ENCODE peak calls at places on chromosomes 5 and 9, in six cellular contexts. C is CD8-positive, alpha-beta memory T cell; O is ovary; F is kidney; K is upper lobe of right lung; N is heart right ventricle. S is an unnamed sample.

GRCh38 chr5:159786901-159787691 is 129.2 kb upstream of the ADRA1B start:
- DNase-seq in C (no peak), O (no peak), F (peak; percentile 91), K (peak; percentile 67), N (peak; percentile 49), S (peak; percentile 92)

GRCh38 chr5:44183753-44184152 is 205.5 kb downstream of the FGF10 start:
- DNase-seq in C (no peak), O (no peak), F (no peak), K (no peak), N (no peak), S (no peak)

GRCh38 chr9:107566596-107566995 is 77.0 kb upstream of the KLF4 start:
- DNase-seq in C (no peak), O (no peak), F (no peak), K (no peak), N (no peak), S (no peak)

GRCh38 chr9:121073038-121073437 is 1.7 kb upstream of the CNTRL start:
- DNase-seq in C (no peak), O (peak; percentile 41), F (no peak), K (no peak), N (peak; percentile 14), S (peak; percentile 88)

GRCh38 chr5:140828402-140828737 is 610 bp downstream of the PCDHA6 start:
- DNase-seq in C (no peak), O (no peak), F (no peak), K (no peak), N (no peak), S (no peak)

GRCh38 chr9:78146241-78146640 is 89.6 kb upstream of the CEP78 start:
- DNase-seq in C (no peak), O (no peak), F (no peak), K (no peak), N (no peak), S (no peak)

GRCh38 chr9:135883410-135884089 is 23.8 kb downstream of the CAMSAP1 start:
- DNase-seq in C (no peak), O (no peak), F (no peak), K (no peak), N (no peak), S (no peak)

GRCh38 chr5:55030676-55031445 is 6.8 kb downstream of the GZMK start:
- DNase-seq in C (no peak), O (no peak), F (no peak), K (no peak), N (no peak), S (no peak)

GRCh38 chr5:125575561-125576504 is 829.4 kb upstream of the ZNF608 start:
- DNase-seq in C (no peak), O (no peak), F (peak; percentile 51), K (no peak), N (no peak), S (peak; percentile 69)

GRCh38 chr9:77563205-77563604 is 84.9 kb downstream of the GNA14 start:
- DNase-seq in C (no peak), O (no peak), F (no peak), K (no peak), N (no peak), S (no peak)

GRCh38 chr5:96871022-96871388 is 5.3 kb upstream of the ERAP2 start:
- DNase-seq in C (no peak), O (no peak), F (no peak), K (no peak), N (no peak), S (no peak)
- H3K27ac ChIP-seq in C (no peak overlapping the region), O (no peak overlapping the region), F (no peak overlapping the region), K (no peak overlapping the region), N (no peak overlapping the region), S (no peak overlapping the region)

GRCh38 chr9:14303110-14303509 is 10.8 kb downstream of the NFIB start:
- DNase-seq in C (no peak), O (no peak), F (no peak), K (no peak), N (no peak), S (no peak)
- H3K4me3 ChIP-seq in C (no peak overlapping the region), O (no peak overlapping the region), F (no peak overlapping the region), K (no peak overlapping the region), N (no peak overlapping the region), S (no peak overlapping the region)

GRCh38 chr5:172887735-172888134 is 53.7 kb downstream of the ERGIC1 start:
- DNase-seq in C (no peak), O (peak; percentile 70), F (no peak), K (no peak), N (no peak), S (peak; percentile 93)

GRCh38 chr5:172891716-172892421 is 57.8 kb downstream of the ERGIC1 start:
- DNase-seq in C (no peak), O (peak; percentile 80), F (peak; percentile 88), K (peak; percentile 82), N (peak; percentile 84), S (peak; percentile 91)

GRCh38 chr5:172892713-172893112 is 58.7 kb downstream of the ERGIC1 start:
- DNase-seq in C (no peak), O (peak; percentile 46), F (no peak), K (no peak), N (no peak), S (no peak)

GRCh38 chr5:172886974-172887491 is 53.0 kb downstream of the ERGIC1 start:
- DNase-seq in C (no peak), O (no peak), F (peak; percentile 87), K (peak; percentile 94), N (peak; percentile 46), S (peak; percentile 94)

GRCh38 chr5:172890659-172891058 is 56.6 kb downstream of the ERGIC1 start:
- DNase-seq in C (no peak), O (no peak), F (no peak), K (no peak), N (no peak), S (no peak)
- H3K27ac ChIP-seq in C (no peak overlapping the region), O (no peak overlapping the region), F (peak overlapping the region; percentile 9), K (peak overlapping the region; percentile 61), N (peak overlapping the region; percentile 93), S (peak overlapping the region; percentile 96)

DNA sequence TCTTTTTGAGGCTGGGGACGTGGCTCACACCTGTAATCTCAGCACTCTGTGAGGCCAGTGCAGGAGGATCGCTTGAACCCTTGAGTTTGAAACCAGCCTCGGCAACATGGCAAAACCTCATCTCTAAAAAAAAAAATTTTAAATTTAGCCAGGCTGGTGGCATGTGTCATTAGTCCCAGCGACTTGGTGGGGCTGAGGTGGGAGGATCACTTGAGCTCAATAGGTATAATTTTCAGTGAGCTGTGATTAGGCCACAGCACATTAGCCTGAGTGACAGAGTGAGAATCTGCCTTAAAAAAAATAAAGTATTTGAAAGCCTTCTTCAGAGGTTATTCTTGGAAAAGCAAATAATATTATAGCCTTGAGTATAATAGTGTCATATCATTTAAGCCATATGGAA is 41.8 kb downstream of the NSD1 start:
- DNase-seq in C (no peak), O (no peak), F (no peak), K (no peak), N (no peak), S (no peak)
- H3K4me3 ChIP-seq in C (no peak overlapping the region), O (no peak overlapping the region), F (no peak overlapping the region), K (no peak overlapping the region), N (no peak overlapping the region), S (no peak overlapping the region)

GRCh38 chr5:74582853-74583252 is 57.7 kb downstream of the ENC1 start:
- DNase-seq in C (no peak), O (no peak), F (no peak), K (no peak), N (no peak), S (no peak)
- H3K27ac ChIP-seq in C (no peak overlapping the region), O (no peak overlapping the region), F (no peak overlapping the region), K (no peak overlapping the region), N (no peak overlapping the region), S (no peak overlapping the region)

GRCh38 chr5:93571111-93571977 is 9.7 kb downstream of the NR2F1-AS1 start:
- DNase-seq in C (no peak), O (no peak), F (no peak), K (no peak), N (no peak), S (no peak)
- H3K4me3 ChIP-seq in C (no peak overlapping the region), O (no peak overlapping the region), F (peak overlapping the region; percentile 52), K (peak overlapping the region; percentile 12), N (peak overlapping the region; percentile 37), S (no peak overlapping the region)

GRCh38 chr9:93460689-93461413 is 7.5 kb upstream of the FAM120AOS start:
- DNase-seq in C (no peak), O (no peak), F (no peak), K (no peak), N (no peak), S (no peak)
- H3K27ac ChIP-seq in C (no peak overlapping the region), O (no peak overlapping the region), F (no peak overlapping the region), K (no peak overlapping the region), N (peak overlapping the region; percentile 63), S (no peak overlapping the region)

GRCh38 chr9:116941266-116941665 is 254.2 kb downstream of the TRIM32 start:
- DNase-seq in C (no peak), O (no peak), F (no peak), K (no peak), N (no peak), S (no peak)

GRCh38 chr9:116945817-116946216 is 258.7 kb downstream of the TRIM32 start:
- DNase-seq in C (no peak), O (no peak), F (no peak), K (no peak), N (no peak), S (no peak)

GRCh38 chr9:116942593-116943061 is 255.5 kb downstream of the TRIM32 start:
- DNase-seq in C (no peak), O (no peak), F (no peak), K (no peak), N (no peak), S (no peak)

GRCh38 chr9:116944714-116945534 is 257.8 kb downstream of the TRIM32 start:
- DNase-seq in C (no peak), O (no peak), F (no peak), K (no peak), N (no peak), S (no peak)

DNA sequence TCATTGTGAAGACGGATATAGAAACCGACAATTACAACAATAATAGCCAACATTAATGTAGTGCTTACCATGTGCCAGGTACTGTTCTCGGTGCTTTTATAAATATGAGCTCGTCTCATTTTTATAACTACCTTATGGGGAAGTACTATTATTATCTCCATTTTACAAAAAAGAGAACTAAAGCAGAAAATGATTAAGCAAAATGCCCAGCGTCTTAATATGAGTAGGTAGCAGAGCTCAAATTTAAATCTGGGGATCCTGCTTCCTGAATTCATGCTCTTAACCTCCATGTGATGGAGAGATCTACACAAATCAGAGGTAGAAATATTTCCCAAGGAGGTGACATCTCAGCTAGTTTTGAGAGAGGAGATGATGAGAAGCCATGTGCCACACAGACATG is 256.9 kb downstream of the TRIM32 start:
- DNase-seq in C (no peak), O (no peak), F (no peak), K (no peak), N (no peak), S (no peak)
- H3K4me3 ChIP-seq in C (no peak overlapping the region), O (no peak overlapping the region), F (no peak overlapping the region), K (no peak overlapping the region), N (no peak overlapping the region), S (no peak overlapping the region)